ENCODE peak calls at places on chromosome 7, in five cellular contexts. H is NCI-H345; X is activated gamma-delta T cell treated with anti-CD3 and anti-CD28 coated beads, Interleukin-2, amount 50 U/mL, for 16 hours; N is iPS DF 19.7; L is mesothelial cell of epicardium. Y is an unnamed sample.

GRCh38 chr7:5228066-5228465 is 38.0 kb downstream of the WIPI2 start:
- DNase-seq in H (no peak), L (no peak), N (no peak), X (no peak), Y (no peak)

GRCh38 chr7:50653116-50653854 is 88.1 kb upstream of the DDC start:
- DNase-seq in L (no peak), N (no peak), X (no peak), H (peak), Y (no peak)

GRCh38 chr7:80060218-80060806 is 74.3 kb upstream of the GNAI1 start:
- DNase-seq in N (peak), L (no peak), X (no peak), H (peak), Y (no peak)

GRCh38 chr7:28350610-28351009 is 61.7 kb upstream of the CREB5 start:
- DNase-seq in X (no peak), H (no peak), N (no peak), L (no peak), Y (no peak)

GRCh38 chr7:105289704-105290103 is 99.0 kb downstream of the SRPK2 start:
- DNase-seq in N (no peak), L (no peak), X (no peak), H (no peak), Y (no peak)

GRCh38 chr7:154409703-154410311 is 357.6 kb downstream of the DPP6 start:
- DNase-seq in L (no peak), H (no peak), N (no peak), X (no peak), Y (no peak)

GRCh38 chr7:82755705-82756551 is 312.4 kb upstream of the CACNA2D1 start:
- DNase-seq in L (no peak), N (no peak), H (no peak), X (no peak), Y (no peak)

GRCh38 chr7:149000961-149001360 is 27.3 kb downstream of the PDIA4 start:
- DNase-seq in H (no peak), N (no peak), X (no peak), L (no peak), Y (no peak)

GRCh38 chr7:67551027-67551426 is 554.4 kb downstream of the TYW1 start:
- DNase-seq in L (no peak), X (no peak), N (no peak), H (peak), Y (no peak)

GRCh38 chr7:28939367-28939766 is 18.8 kb downstream of the TRIL start:
- DNase-seq in N (no peak), L (no peak), H (no peak), X (no peak), Y (no peak)

GRCh38 chr7:40570218-40570617 is 435.4 kb downstream of the SUGCT start:
- DNase-seq in X (no peak), L (no peak), H (no peak), N (peak), Y (no peak)

GRCh38 chr7:101832681-101833375 is 15.4 kb downstream of the CUX1 start:
- DNase-seq in H (no peak), N (no peak), L (no peak), X (no peak), Y (no peak)

GRCh38 chr7:139595806-139596205 is 72.3 kb downstream of the CLEC2L start:
- DNase-seq in N (no peak), L (no peak), H (no peak), X (no peak), Y (no peak)

GRCh38 chr7:51111256-51111655 is 205.4 kb downstream of the COBL start:
- DNase-seq in H (no peak), X (no peak), L (no peak), N (no peak), Y (no peak)

GRCh38 chr7:125670926-125671572 is 741.4 kb upstream of the POT1 start:
- DNase-seq in X (no peak), N (no peak), H (peak), L (no peak), Y (no peak)

GRCh38 chr7:74059681-74060588 is 23.7 kb upstream of the LIMK1 start:
- DNase-seq in L (no peak), N (no peak), X (no peak), H (no peak), Y (no peak)

GRCh38 chr7:131021460-131021859 is 287.5 kb upstream of the KLF14 start:
- DNase-seq in H (no peak), X (no peak), N (no peak), L (no peak), Y (no peak)

GRCh38 chr7:120732256-120732655 is 125.7 kb downstream of the TSPAN12 start:
- DNase-seq in N (no peak), H (no peak), L (no peak), X (no peak), Y (no peak)

GRCh38 chr7:144827581-144828139 is 8.2 kb downstream of the TPK1 start:
- DNase-seq in H (no peak), L (no peak), N (no peak), X (no peak), Y (no peak)

GRCh38 chr7:92768501-92769360 is 67.6 kb downstream of the CDK6 start:
- DNase-seq in L (no peak), X (no peak), H (no peak), N (no peak), Y (no peak)

GRCh38 chr7:114703677-114704076 is 218.2 kb upstream of the MDFIC start:
- DNase-seq in N (no peak), H (no peak), L (no peak), X (no peak), Y (no peak)

GRCh38 chr7:85102813-85103350 is 84.0 kb downstream of the SEMA3D start:
- DNase-seq in N (no peak), H (no peak), X (no peak), L (no peak), Y (no peak)

GRCh38 chr7:24477807-24478655 is 95.2 kb upstream of the PALS2 start:
- DNase-seq in H (peak), N (peak), X (no peak), L (no peak), Y (no peak)

GRCh38 chr7:118352854-118353453 is 128.4 kb downstream of the ANKRD7 start:
- DNase-seq in L (no peak), H (peak), N (no peak), X (no peak), Y (no peak)

GRCh38 chr7:1849351-1849951 is 179.4 kb downstream of the ELFN1 start:
- DNase-seq in X (no peak), L (no peak), H (no peak), N (no peak), Y (no peak)

GRCh38 chr7:86643478-86644281 is at the start of gene GRM3:
- DNase-seq in L (peak), N (no peak), X (no peak), H (peak), Y (no peak)

GRCh38 chr7:1725766-1726630 is 55.9 kb downstream of the ELFN1 start:
- DNase-seq in N (no peak), H (peak), L (no peak), X (no peak), Y (no peak)

Y was measured in activated T-helper 9 cell treated with anti-CD3 and anti-CD28 coated beads, Interleukin-2, amount 50 U/mL, for 16 hours.